ENCODE peak calls at places on chromosomes 3 and 15, in six cellular contexts. One of them, this sample, is unnamed. For H3K4me1 and H3K36me3, the result is how much of the 10 kb centered on the place peaks cover.

GRCh38 chr15:70535071-70535954 is 228.0 kb downstream of the UACA start:
- DNase-seq in GM23248: no peak
- DNase-seq in ovary: no peak
- DNase-seq in lung: no peak
- DNase-seq in lower lobe of right lung: no peak
- DNase-seq in transverse colon: peak
- DNase-seq in this sample: no peak

GRCh38 chr3:78919021-78919755 is 848.6 kb downstream of the ROBO1 start:
- DNase-seq in GM23248: peak
- DNase-seq in ovary: no peak
- DNase-seq in lung: no peak
- DNase-seq in lower lobe of right lung: no peak
- DNase-seq in transverse colon: no peak
- DNase-seq in this sample: no peak

GRCh38 chr3:46663611-46664135 is 29.8 kb downstream of the ALS2CL start:
- DNase-seq in GM23248: peak
- DNase-seq in ovary: peak
- DNase-seq in lung: no peak
- DNase-seq in lower lobe of right lung: peak
- DNase-seq in transverse colon: peak
- DNase-seq in this sample: no peak

GRCh38 chr15:51759557-51760070 is 8.2 kb downstream of the TMOD2 start:
- DNase-seq in GM23248: peak
- DNase-seq in ovary: peak
- DNase-seq in lung: peak
- DNase-seq in lower lobe of right lung: peak
- DNase-seq in transverse colon: peak
- DNase-seq in this sample: peak

GRCh38 chr3:125052671-125053303 is 3.0 kb downstream of the HEG1 start:
- DNase-seq in GM23248: peak
- DNase-seq in ovary: no peak
- DNase-seq in lung: no peak
- DNase-seq in lower lobe of right lung: no peak
- DNase-seq in transverse colon: no peak
- DNase-seq in this sample: no peak

GRCh38 chr3:100260081-100260684 is 609 bp upstream of the TBC1D23 start:
- DNase-seq in GM23248: peak
- DNase-seq in ovary: peak
- DNase-seq in lung: peak
- DNase-seq in lower lobe of right lung: peak
- DNase-seq in transverse colon: peak
- DNase-seq in this sample: peak

GRCh38 chr15:48358681-48359152 is 27.5 kb downstream of the DUT start:
- DNase-seq in GM23248: peak
- DNase-seq in ovary: no peak
- DNase-seq in lung: no peak
- DNase-seq in lower lobe of right lung: no peak
- DNase-seq in transverse colon: no peak
- DNase-seq in this sample: no peak

GRCh38 chr15:40092416-40093223 is 16.1 kb downstream of the BMF start:
- DNase-seq in GM23248: peak
- DNase-seq in ovary: peak
- DNase-seq in lung: no peak
- DNase-seq in lower lobe of right lung: peak
- DNase-seq in transverse colon: peak
- DNase-seq in this sample: peak

GRCh38 chr3:132268956-132269355 is 48.3 kb upstream of the ACP3 start:
- DNase-seq in GM23248: peak
- DNase-seq in ovary: no peak
- DNase-seq in lung: no peak
- DNase-seq in lower lobe of right lung: no peak
- DNase-seq in transverse colon: no peak
- DNase-seq in this sample: peak

GRCh38 chr3:127851899-127852298 is 29.6 kb upstream of the MGLL start:
- DNase-seq in GM23248: no peak
- DNase-seq in ovary: no peak
- DNase-seq in lung: no peak
- DNase-seq in lower lobe of right lung: no peak
- DNase-seq in transverse colon: no peak
- DNase-seq in this sample: no peak

GRCh38 chr3:189621948-189622603 is 9.1 kb upstream of the TP63 start:
- DNase-seq in GM23248: no peak
- DNase-seq in ovary: no peak
- DNase-seq in lung: no peak
- DNase-seq in lower lobe of right lung: no peak
- DNase-seq in transverse colon: no peak
- DNase-seq in this sample: no peak

GRCh38 chr3:96264701-96265100 is 549.7 kb upstream of the EPHA6 start:
- DNase-seq in GM23248: no peak
- DNase-seq in ovary: no peak
- DNase-seq in lung: no peak
- DNase-seq in lower lobe of right lung: no peak
- DNase-seq in transverse colon: no peak
- DNase-seq in this sample: no peak

GRCh38 chr3:111850481-111850880 is 8.6 kb upstream of the PHLDB2 start:
- DNase-seq in GM23248: peak
- DNase-seq in ovary: no peak
- DNase-seq in lung: no peak
- DNase-seq in lower lobe of right lung: no peak
- DNase-seq in transverse colon: no peak
- DNase-seq in this sample: no peak

GRCh38 chr3:111848246-111848645 is 10.8 kb upstream of the PHLDB2 start:
- DNase-seq in GM23248: peak
- DNase-seq in ovary: no peak
- DNase-seq in lung: no peak
- DNase-seq in lower lobe of right lung: no peak
- DNase-seq in transverse colon: no peak
- DNase-seq in this sample: no peak

GRCh38 chr3:111851511-111851954 is 7.5 kb upstream of the PHLDB2 start:
- DNase-seq in GM23248: peak
- DNase-seq in ovary: no peak
- DNase-seq in lung: no peak
- DNase-seq in lower lobe of right lung: no peak
- DNase-seq in transverse colon: no peak
- DNase-seq in this sample: no peak

GRCh38 chr3:111846717-111847116 is 12.3 kb upstream of the PHLDB2 start:
- DNase-seq in GM23248: peak
- DNase-seq in ovary: no peak
- DNase-seq in lung: no peak
- DNase-seq in lower lobe of right lung: no peak
- DNase-seq in transverse colon: no peak
- DNase-seq in this sample: no peak

GRCh38 chr3:111848778-111849177 is 10.3 kb upstream of the PHLDB2 start:
- DNase-seq in GM23248: no peak
- DNase-seq in ovary: no peak
- DNase-seq in lung: no peak
- DNase-seq in lower lobe of right lung: no peak
- DNase-seq in transverse colon: no peak
- DNase-seq in this sample: no peak
- H3K4me1 ChIP-seq in GM23248: half or more
- H3K4me1 ChIP-seq in ovary: under half
- H3K4me1 ChIP-seq in lung: under half
- H3K4me1 ChIP-seq in lower lobe of right lung: under half
- H3K4me1 ChIP-seq in transverse colon: under half
- H3K4me1 ChIP-seq in this sample: under half

DNA sequence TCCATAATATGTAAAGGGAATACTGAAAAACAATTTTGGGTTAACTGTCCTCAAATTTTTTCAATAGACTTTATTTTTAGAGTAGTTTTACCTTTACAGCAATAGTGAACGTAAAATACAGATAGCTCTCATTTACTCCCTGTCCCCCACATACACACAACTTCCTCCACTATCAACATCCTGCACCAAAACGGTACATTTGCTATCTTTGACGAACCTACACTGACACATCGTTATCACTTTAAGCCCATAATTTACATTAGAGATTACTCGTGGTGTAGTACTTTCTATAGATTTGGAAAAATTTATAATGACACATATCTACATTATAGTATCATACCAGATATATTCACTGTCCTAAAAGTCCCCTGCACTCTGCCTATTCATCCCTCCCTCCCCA is 16.9 kb upstream of the P2RY1 start:
- DNase-seq in GM23248: no peak
- DNase-seq in ovary: no peak
- DNase-seq in lung: no peak
- DNase-seq in lower lobe of right lung: no peak
- DNase-seq in transverse colon: no peak
- DNase-seq in this sample: no peak
- H3K36me3 ChIP-seq in GM23248: under half
- H3K36me3 ChIP-seq in ovary: under half
- H3K36me3 ChIP-seq in lung: under half
- H3K36me3 ChIP-seq in lower lobe of right lung: under half
- H3K36me3 ChIP-seq in transverse colon: under half
- H3K36me3 ChIP-seq in this sample: under half

GRCh38 chr3:123090700-123091585 is 24.1 kb downstream of the PDIA5 start:
- DNase-seq in GM23248: no peak
- DNase-seq in ovary: no peak
- DNase-seq in lung: no peak
- DNase-seq in lower lobe of right lung: no peak
- DNase-seq in transverse colon: no peak
- DNase-seq in this sample: no peak

GRCh38 chr3:123089611-123090301 is 22.9 kb downstream of the PDIA5 start:
- DNase-seq in GM23248: peak
- DNase-seq in ovary: no peak
- DNase-seq in lung: no peak
- DNase-seq in lower lobe of right lung: peak
- DNase-seq in transverse colon: no peak
- DNase-seq in this sample: peak

GRCh38 chr3:123086110-123086642 is 19.4 kb downstream of the PDIA5 start:
- DNase-seq in GM23248: peak
- DNase-seq in ovary: no peak
- DNase-seq in lung: no peak
- DNase-seq in lower lobe of right lung: no peak
- DNase-seq in transverse colon: no peak
- DNase-seq in this sample: no peak

GRCh38 chr3:123085293-123085949 is 18.6 kb downstream of the PDIA5 start:
- DNase-seq in GM23248: no peak
- DNase-seq in ovary: no peak
- DNase-seq in lung: no peak
- DNase-seq in lower lobe of right lung: no peak
- DNase-seq in transverse colon: no peak
- DNase-seq in this sample: peak

GRCh38 chr3:123088360-123088759 is 21.5 kb downstream of the PDIA5 start:
- DNase-seq in GM23248: no peak
- DNase-seq in ovary: no peak
- DNase-seq in lung: no peak
- DNase-seq in lower lobe of right lung: no peak
- DNase-seq in transverse colon: no peak
- DNase-seq in this sample: no peak
- H3K4me1 ChIP-seq in GM23248: under half
- H3K4me1 ChIP-seq in ovary: under half
- H3K4me1 ChIP-seq in lung: under half
- H3K4me1 ChIP-seq in lower lobe of right lung: under half
- H3K4me1 ChIP-seq in transverse colon: under half
- H3K4me1 ChIP-seq in this sample: half or more

GRCh38 chr3:186084264-186084663 is 24.6 kb downstream of the ETV5 start:
- DNase-seq in GM23248: no peak
- DNase-seq in ovary: no peak
- DNase-seq in lung: no peak
- DNase-seq in lower lobe of right lung: no peak
- DNase-seq in transverse colon: no peak
- DNase-seq in this sample: no peak

GRCh38 chr3:186083746-186084145 is 25.1 kb downstream of the ETV5 start:
- DNase-seq in GM23248: no peak
- DNase-seq in ovary: no peak
- DNase-seq in lung: no peak
- DNase-seq in lower lobe of right lung: no peak
- DNase-seq in transverse colon: no peak
- DNase-seq in this sample: no peak

GRCh38 chr3:186090884-186091283 is 18.0 kb downstream of the ETV5 start:
- DNase-seq in GM23248: no peak
- DNase-seq in ovary: no peak
- DNase-seq in lung: no peak
- DNase-seq in lower lobe of right lung: no peak
- DNase-seq in transverse colon: no peak
- DNase-seq in this sample: no peak

GRCh38 chr3:186092360-186093070 is 16.4 kb downstream of the ETV5 start:
- DNase-seq in GM23248: no peak
- DNase-seq in ovary: no peak
- DNase-seq in lung: no peak
- DNase-seq in lower lobe of right lung: no peak
- DNase-seq in transverse colon: no peak
- DNase-seq in this sample: no peak

GRCh38 chr3:186088335-186088734 is 20.6 kb downstream of the ETV5 start:
- DNase-seq in GM23248: no peak
- DNase-seq in ovary: no peak
- DNase-seq in lung: no peak
- DNase-seq in lower lobe of right lung: no peak
- DNase-seq in transverse colon: no peak
- DNase-seq in this sample: no peak
- H3K36me3 ChIP-seq in GM23248: under half
- H3K36me3 ChIP-seq in ovary: under half
- H3K36me3 ChIP-seq in lung: under half
- H3K36me3 ChIP-seq in lower lobe of right lung: under half
- H3K36me3 ChIP-seq in transverse colon: under half
- H3K36me3 ChIP-seq in this sample: under half

DNA sequence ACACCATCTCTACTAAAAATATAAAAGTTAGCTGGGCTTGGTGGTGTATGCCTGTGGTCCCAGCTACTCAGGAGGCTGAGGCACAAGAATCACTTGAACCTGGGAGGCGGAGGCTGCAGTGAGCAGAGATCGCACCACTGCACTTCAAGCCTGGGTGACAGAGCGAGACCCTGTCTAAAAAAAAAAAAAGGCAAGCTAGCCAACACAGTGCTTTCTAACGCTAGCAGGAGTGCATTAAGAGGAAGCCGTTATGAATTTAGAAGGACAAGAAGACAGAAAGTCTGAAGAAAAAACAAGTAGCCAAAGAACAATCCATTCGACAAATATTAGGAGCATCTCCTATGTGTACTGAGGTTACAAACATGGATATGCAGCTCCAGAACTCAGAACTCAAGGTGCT is 28.6 kb downstream of the BHLHE40 start:
- DNase-seq in GM23248: no peak
- DNase-seq in ovary: no peak
- DNase-seq in lung: no peak
- DNase-seq in lower lobe of right lung: no peak
- DNase-seq in transverse colon: no peak
- DNase-seq in this sample: no peak
- H3K4me1 ChIP-seq in GM23248: under half
- H3K4me1 ChIP-seq in ovary: under half
- H3K4me1 ChIP-seq in lung: under half
- H3K4me1 ChIP-seq in lower lobe of right lung: under half
- H3K4me1 ChIP-seq in transverse colon: under half
- H3K4me1 ChIP-seq in this sample: under half

GRCh38 chr3:142348460-142348859 is 99.4 kb downstream of the XRN1 start:
- DNase-seq in GM23248: no peak
- DNase-seq in ovary: no peak
- DNase-seq in lung: no peak
- DNase-seq in lower lobe of right lung: no peak
- DNase-seq in transverse colon: no peak
- DNase-seq in this sample: no peak
- H3K36me3 ChIP-seq in GM23248: under half
- H3K36me3 ChIP-seq in ovary: under half
- H3K36me3 ChIP-seq in lung: under half
- H3K36me3 ChIP-seq in lower lobe of right lung: half or more
- H3K36me3 ChIP-seq in transverse colon: under half
- H3K36me3 ChIP-seq in this sample: under half

This sample was measured in thyroid gland.